ENCODE peak calls at places on chromosomes 2 and 18, in five cellular contexts. U is IMR-90, X is upper lobe of left lung, J is uterus, F is body of pancreas. E is an unnamed sample.

GRCh38 chr18:11749305-11749704 is 60.2 kb downstream of the GNAL start:
- DNase-seq in U (no peak), X (no peak), J (no peak), F (no peak), E (no peak)

GRCh38 chr18:54962919-54963645 is 3.8 kb upstream of the CCDC68 start:
- DNase-seq in U (no peak), X (no peak), J (no peak), F (no peak), E (no peak)

GRCh38 chr18:29181151-29181901 is 1004.4 kb upstream of the CDH2 start:
- DNase-seq in U (peak), X (no peak), J (peak), F (no peak), E (peak)

GRCh38 chr2:176455865-176456291 is 186.6 kb downstream of the MTX2 start:
- DNase-seq in U (peak), X (no peak), J (peak), F (peak), E (peak)

GRCh38 chr2:119496682-119497081 is 27.6 kb downstream of the SCTR start:
- DNase-seq in U (no peak), X (no peak), J (no peak), F (no peak), E (no peak)

GRCh38 chr18:55509631-55510372 is 78.2 kb downstream of the TCF4 start:
- DNase-seq in U (peak), X (no peak), J (no peak), F (no peak), E (peak)

GRCh38 chr18:48003426-48004349 is 73.2 kb upstream of the SMAD2 start:
- DNase-seq in U (no peak), X (peak), J (no peak), F (peak), E (peak)

GRCh38 chr2:205785507-205786222 is 103.4 kb downstream of the NRP2 start:
- DNase-seq in U (peak), X (no peak), J (no peak), F (no peak), E (no peak)

GRCh38 chr18:72826736-72827135 is 41.1 kb downstream of the NETO1 start:
- DNase-seq in U (no peak), X (no peak), J (no peak), F (no peak), E (no peak)

GRCh38 chr18:10008006-10008647 is 94.3 kb downstream of the VAPA start:
- DNase-seq in U (no peak), X (no peak), J (no peak), F (no peak), E (peak)

GRCh38 chr18:79965119-79965902 is 868 bp downstream of the HSBP1L1 start:
- DNase-seq in U (peak), X (peak), J (peak), F (peak), E (peak)

GRCh38 chr2:38653715-38654494 is 12.0 kb upstream of the GALM start:
- DNase-seq in U (peak), X (no peak), J (no peak), F (no peak), E (peak)

GRCh38 chr2:189821953-189822748 is 37.9 kb downstream of the PMS1 start:
- DNase-seq in U (peak), X (no peak), J (no peak), F (no peak), E (no peak)

GRCh38 chr2:200104015-200104414 is 148.6 kb downstream of the MAIP1 start:
- DNase-seq in U (peak), X (no peak), J (no peak), F (no peak), E (no peak)

GRCh38 chr2:132595186-132595585 is 74.8 kb downstream of the LYPD1 start:
- DNase-seq in U (no peak), X (no peak), J (no peak), F (no peak), E (no peak)

GRCh38 chr2:47056875-47057731 is 98.0 kb downstream of the STPG4 start:
- DNase-seq in U (no peak), X (peak), J (no peak), F (peak), E (no peak)

GRCh38 chr2:121036226-121036692 is 248.7 kb downstream of the TFCP2L1 start:
- DNase-seq in U (no peak), X (no peak), J (no peak), F (peak), E (no peak)

GRCh38 chr2:68980956-68981355 is 6.5 kb downstream of the GKN1 start:
- DNase-seq in U (no peak), X (peak), J (no peak), F (no peak), E (no peak)

GRCh38 chr2:40072442-40073232 is 293.6 kb upstream of the THUMPD2 start:
- DNase-seq in U (no peak), X (no peak), J (no peak), F (no peak), E (no peak)

GRCh38 chr2:239946570-239947311 is 78.4 kb downstream of the NDUFA10 start:
- DNase-seq in U (no peak), X (peak), J (no peak), F (peak), E (no peak)

GRCh38 chr2:241410739-241411176 is 54.7 kb downstream of the FARP2 start:
- DNase-seq in U (peak), X (no peak), J (no peak), F (peak), E (peak)

GRCh38 chr2:25161055-25161781 is 7.2 kb downstream of the POMC start:
- DNase-seq in U (peak), X (no peak), J (peak), F (peak), E (peak)

GRCh38 chr2:144748443-144748842 is 228.5 kb upstream of the ZEB2 start:
- DNase-seq in U (no peak), X (no peak), J (no peak), F (no peak), E (no peak)

GRCh38 chr2:145245268-145245667 is 725.3 kb upstream of the ZEB2 start:
- DNase-seq in U (no peak), X (no peak), J (no peak), F (no peak), E (no peak)

GRCh38 chr2:109405833-109406232 is 207.9 kb downstream of the SEPTIN10 start:
- DNase-seq in U (no peak), X (no peak), J (no peak), F (no peak), E (no peak)

GRCh38 chr18:47930086-47930843 is at the start of gene SMAD2:
- DNase-seq in U (peak), X (peak), J (peak), F (peak), E (peak)

GRCh38 chr2:174611851-174612250 is 14.2 kb upstream of the WIPF1 start:
- DNase-seq in U (no peak), X (no peak), J (no peak), F (no peak), E (no peak)
- TF ChIP-seq POLR2A in U (no peak), X (no peak), J (no peak), F (no peak), E (no peak)

GRCh38 chr2:216504376-216504762 is 5.7 kb downstream of the RPL37A start:
- DNase-seq in U (no peak), X (no peak), J (no peak), F (no peak), E (no peak)
- TF ChIP-seq POLR2A in U (no peak), X (no peak), J (no peak), F (no peak), E (no peak)

GRCh38 chr2:186659383-186659782 is 34.5 kb upstream of the FAM171B start:
- DNase-seq in U (no peak), X (no peak), J (no peak), F (no peak), E (no peak)
- TF ChIP-seq POLR2A in U (no peak), X (no peak), J (no peak), F (no peak), E (no peak)

DNA sequence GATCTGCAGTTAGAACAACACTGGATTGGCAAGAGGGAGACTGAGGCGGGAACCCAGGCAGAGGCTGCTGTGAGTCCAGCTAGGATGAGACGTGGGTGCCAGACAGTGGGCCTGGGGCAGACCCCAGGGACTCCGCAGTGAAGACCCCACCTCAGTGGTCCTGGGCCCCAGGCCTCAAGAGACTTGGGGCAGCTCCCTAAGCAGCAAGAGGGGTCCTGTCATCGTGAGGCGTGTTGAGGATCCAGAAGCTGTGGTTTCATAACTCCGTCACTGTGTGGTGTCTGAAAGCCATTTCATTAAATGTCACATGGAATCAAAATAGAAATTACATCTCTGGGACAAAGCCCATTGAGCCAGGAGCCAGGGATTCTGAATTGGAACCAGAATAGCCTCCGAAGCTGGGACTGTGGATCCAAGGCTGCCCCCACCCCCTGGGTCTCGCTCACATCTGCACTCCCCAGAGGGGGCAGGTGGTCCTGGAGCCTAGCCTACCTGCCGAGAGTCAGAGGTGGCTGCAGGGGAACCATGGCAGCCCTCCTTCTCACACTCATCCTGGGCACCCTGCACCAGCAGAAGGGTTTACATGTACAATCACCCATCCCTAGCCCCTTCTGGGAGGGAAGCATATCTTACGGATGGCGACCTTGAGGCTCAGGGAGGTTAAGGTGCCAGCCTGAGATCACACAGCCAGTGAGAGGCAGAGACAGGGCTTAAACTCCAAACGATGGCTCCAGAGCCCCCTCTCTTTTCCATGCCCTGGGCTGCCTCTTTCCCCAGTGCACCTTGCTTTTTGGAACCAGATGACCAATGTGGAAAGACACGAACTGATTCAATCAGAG is 23.2 kb downstream of the RRM2 start:
- DNase-seq in U (no peak), X (no peak), J (no peak), F (no peak), E (no peak)
- TF ChIP-seq POLR2A in U (no peak), X (no peak), J (no peak), F (no peak), E (no peak)

DNA sequence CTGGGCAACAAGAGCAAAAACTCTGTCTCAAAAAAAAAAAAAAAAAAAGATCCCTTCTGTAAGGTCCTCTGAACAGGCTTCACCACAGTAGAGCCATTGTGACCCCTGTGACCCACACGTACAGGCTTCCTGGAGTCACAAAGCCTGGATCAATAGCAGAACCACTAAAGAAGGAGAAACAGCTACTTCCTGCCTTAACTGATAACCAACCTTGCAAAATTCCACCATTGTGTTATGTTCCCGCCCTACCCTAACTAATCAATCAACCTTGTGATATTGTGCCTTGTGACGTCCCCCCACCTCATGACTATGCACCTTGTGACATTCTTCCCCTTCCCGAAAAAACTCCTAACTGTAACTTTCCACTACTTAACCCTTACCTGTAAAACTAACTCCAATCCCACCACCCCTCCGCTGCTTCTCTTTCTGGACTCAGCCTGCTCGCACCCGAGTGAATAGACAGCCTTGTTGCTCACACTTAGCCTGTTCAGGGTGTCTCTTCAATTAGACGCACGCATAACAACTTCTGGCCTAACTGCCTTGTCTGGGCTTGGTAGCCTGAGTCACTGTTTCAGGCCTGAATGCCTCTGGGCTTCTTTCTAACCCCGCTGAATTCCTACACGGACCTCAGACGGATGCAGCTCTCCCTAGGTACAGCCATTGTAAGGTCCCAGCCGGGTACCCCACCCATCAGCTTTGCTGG is 13.9 kb downstream of the SCYGR8 start:
- DNase-seq in U (no peak), X (no peak), J (no peak), F (peak), E (no peak)
- TF ChIP-seq POLR2A in U (no peak), X (no peak), J (no peak), F (no peak), E (no peak)

GRCh38 chr2:172233947-172234715 is 131.4 kb upstream of the DLX2 start:
- DNase-seq in U (no peak), X (no peak), J (no peak), F (no peak), E (no peak)
- TF ChIP-seq POLR2A in U (no peak), X (no peak), J (no peak), F (no peak), E (no peak)

GRCh38 chr18:8140841-8141501 is 468.3 kb upstream of the RAB12 start:
- DNase-seq in U (peak), X (no peak), J (peak), F (peak), E (peak)
- TF ChIP-seq POLR2A in U (no peak), X (no peak), J (no peak), F (no peak), E (no peak)

GRCh38 chr18:5315838-5316237 is 20.3 kb upstream of the ZBTB14 start:
- DNase-seq in U (no peak), X (no peak), J (no peak), F (no peak), E (no peak)
- TF ChIP-seq POLR2A in U (no peak), X (no peak), J (no peak), F (no peak), E (no peak)

GRCh38 chr2:221969830-221970144 is 329.0 kb downstream of the PAX3 start:
- DNase-seq in U (no peak), X (no peak), J (no peak), F (no peak), E (no peak)
- TF ChIP-seq POLR2A in U (no peak), X (no peak), J (no peak), F (no peak), E (no peak)

E was measured in adrenal gland.